ENCODE peak calls at places on chromosomes 6 and 20, in ten cellular contexts. One of them, this sample, is unnamed.

GRCh38 chr20:4441191-4441590 is 280.5 kb upstream of the PRND start:
- DNase-seq in DMS153: no peak
- DNase-seq in COR-L47: no peak
- DNase-seq in C1 segment of cervical spinal cord: no peak
- DNase-seq in aorta: no peak
- DNase-seq in astrocyte of the cerebellum: no peak
- DNase-seq in activated effector memory CD4-positive, alpha-beta T cell treated with anti-CD3 and anti-CD28 coated beads, Interleukin-2, amount 50 U/mL, for 16 hours: no peak
- DNase-seq in occipital lobe: no peak
- DNase-seq in activated naive CD8-positive, alpha-beta T cell treated with anti-CD3 and anti-CD28 coated beads for 36 hours: no peak
- DNase-seq in cardiac fibroblast: no peak
- DNase-seq in this sample: no peak

GRCh38 chr6:79673947-79674346 is 42.8 kb downstream of the SH3BGRL2 start:
- DNase-seq in COR-L47: no peak
- DNase-seq in occipital lobe: no peak
- DNase-seq in aorta: no peak
- DNase-seq in DMS153: no peak
- DNase-seq in activated naive CD8-positive, alpha-beta T cell treated with anti-CD3 and anti-CD28 coated beads for 36 hours: no peak
- DNase-seq in C1 segment of cervical spinal cord: no peak
- DNase-seq in astrocyte of the cerebellum: no peak
- DNase-seq in cardiac fibroblast: no peak
- DNase-seq in activated effector memory CD4-positive, alpha-beta T cell treated with anti-CD3 and anti-CD28 coated beads, Interleukin-2, amount 50 U/mL, for 16 hours: no peak
- DNase-seq in this sample: no peak

GRCh38 chr20:64150756-64151633 is 13.3 kb upstream of the MYT1 start:
- DNase-seq in COR-L47: no peak
- DNase-seq in cardiac fibroblast: no peak
- DNase-seq in astrocyte of the cerebellum: no peak
- DNase-seq in activated effector memory CD4-positive, alpha-beta T cell treated with anti-CD3 and anti-CD28 coated beads, Interleukin-2, amount 50 U/mL, for 16 hours: no peak
- DNase-seq in activated naive CD8-positive, alpha-beta T cell treated with anti-CD3 and anti-CD28 coated beads for 36 hours: no peak
- DNase-seq in C1 segment of cervical spinal cord: no peak
- DNase-seq in DMS153: no peak
- DNase-seq in aorta: peak; percentile 28
- DNase-seq in occipital lobe: no peak
- DNase-seq in this sample: no peak

GRCh38 chr6:132395015-132395597 is 6.2 kb downstream of the MOXD1 start:
- DNase-seq in aorta: no peak
- DNase-seq in activated naive CD8-positive, alpha-beta T cell treated with anti-CD3 and anti-CD28 coated beads for 36 hours: no peak
- DNase-seq in DMS153: no peak
- DNase-seq in COR-L47: no peak
- DNase-seq in C1 segment of cervical spinal cord: no peak
- DNase-seq in activated effector memory CD4-positive, alpha-beta T cell treated with anti-CD3 and anti-CD28 coated beads, Interleukin-2, amount 50 U/mL, for 16 hours: no peak
- DNase-seq in astrocyte of the cerebellum: no peak
- DNase-seq in occipital lobe: no peak
- DNase-seq in cardiac fibroblast: no peak
- DNase-seq in this sample: no peak

GRCh38 chr6:3403244-3404154 is 53.4 kb downstream of the SLC22A23 start:
- DNase-seq in activated effector memory CD4-positive, alpha-beta T cell treated with anti-CD3 and anti-CD28 coated beads, Interleukin-2, amount 50 U/mL, for 16 hours: no peak
- DNase-seq in aorta: no peak
- DNase-seq in DMS153: no peak
- DNase-seq in C1 segment of cervical spinal cord: no peak
- DNase-seq in astrocyte of the cerebellum: no peak
- DNase-seq in occipital lobe: no peak
- DNase-seq in activated naive CD8-positive, alpha-beta T cell treated with anti-CD3 and anti-CD28 coated beads for 36 hours: no peak
- DNase-seq in COR-L47: no peak
- DNase-seq in cardiac fibroblast: no peak
- DNase-seq in this sample: no peak

GRCh38 chr6:132190815-132191175 is 210.5 kb downstream of the MOXD1 start:
- DNase-seq in C1 segment of cervical spinal cord: no peak
- DNase-seq in activated naive CD8-positive, alpha-beta T cell treated with anti-CD3 and anti-CD28 coated beads for 36 hours: no peak
- DNase-seq in occipital lobe: no peak
- DNase-seq in activated effector memory CD4-positive, alpha-beta T cell treated with anti-CD3 and anti-CD28 coated beads, Interleukin-2, amount 50 U/mL, for 16 hours: no peak
- DNase-seq in astrocyte of the cerebellum: peak; percentile 79
- DNase-seq in cardiac fibroblast: peak; percentile 82
- DNase-seq in COR-L47: no peak
- DNase-seq in DMS153: no peak
- DNase-seq in aorta: no peak
- DNase-seq in this sample: no peak

GRCh38 chr6:73969982-73970960 is 274.3 kb downstream of the CD109 start:
- DNase-seq in C1 segment of cervical spinal cord: no peak
- DNase-seq in astrocyte of the cerebellum: peak; percentile 36
- DNase-seq in aorta: no peak
- DNase-seq in occipital lobe: no peak
- DNase-seq in COR-L47: no peak
- DNase-seq in DMS153: peak; percentile 63
- DNase-seq in activated naive CD8-positive, alpha-beta T cell treated with anti-CD3 and anti-CD28 coated beads for 36 hours: no peak
- DNase-seq in activated effector memory CD4-positive, alpha-beta T cell treated with anti-CD3 and anti-CD28 coated beads, Interleukin-2, amount 50 U/mL, for 16 hours: no peak
- DNase-seq in cardiac fibroblast: peak; percentile 73
- DNase-seq in this sample: peak; percentile 27

GRCh38 chr20:60632420-60633262 is 619.4 kb upstream of the CDH4 start:
- DNase-seq in cardiac fibroblast: no peak
- DNase-seq in activated effector memory CD4-positive, alpha-beta T cell treated with anti-CD3 and anti-CD28 coated beads, Interleukin-2, amount 50 U/mL, for 16 hours: no peak
- DNase-seq in COR-L47: no peak
- DNase-seq in astrocyte of the cerebellum: no peak
- DNase-seq in activated naive CD8-positive, alpha-beta T cell treated with anti-CD3 and anti-CD28 coated beads for 36 hours: no peak
- DNase-seq in aorta: no peak
- DNase-seq in occipital lobe: no peak
- DNase-seq in C1 segment of cervical spinal cord: no peak
- DNase-seq in DMS153: no peak
- DNase-seq in this sample: no peak

GRCh38 chr6:163620670-163621330 is 206.3 kb downstream of the QKI start:
- DNase-seq in astrocyte of the cerebellum: no peak
- DNase-seq in COR-L47: no peak
- DNase-seq in activated effector memory CD4-positive, alpha-beta T cell treated with anti-CD3 and anti-CD28 coated beads, Interleukin-2, amount 50 U/mL, for 16 hours: no peak
- DNase-seq in cardiac fibroblast: no peak
- DNase-seq in activated naive CD8-positive, alpha-beta T cell treated with anti-CD3 and anti-CD28 coated beads for 36 hours: no peak
- DNase-seq in aorta: no peak
- DNase-seq in DMS153: no peak
- DNase-seq in occipital lobe: no peak
- DNase-seq in C1 segment of cervical spinal cord: no peak
- DNase-seq in this sample: no peak

GRCh38 chr6:169831450-169832246 is 80.2 kb downstream of the ERMARD start:
- DNase-seq in activated effector memory CD4-positive, alpha-beta T cell treated with anti-CD3 and anti-CD28 coated beads, Interleukin-2, amount 50 U/mL, for 16 hours: peak; percentile 89
- DNase-seq in occipital lobe: peak; percentile 56
- DNase-seq in activated naive CD8-positive, alpha-beta T cell treated with anti-CD3 and anti-CD28 coated beads for 36 hours: peak; percentile 69
- DNase-seq in cardiac fibroblast: peak; percentile 73
- DNase-seq in C1 segment of cervical spinal cord: peak; percentile 26
- DNase-seq in DMS153: peak; percentile 65
- DNase-seq in astrocyte of the cerebellum: peak; percentile 18
- DNase-seq in aorta: peak; percentile 93
- DNase-seq in COR-L47: peak; percentile 30
- DNase-seq in this sample: peak; percentile 42

GRCh38 chr6:84441456-84441855 is 214.0 kb upstream of the CEP162 start:
- DNase-seq in COR-L47: no peak
- DNase-seq in activated effector memory CD4-positive, alpha-beta T cell treated with anti-CD3 and anti-CD28 coated beads, Interleukin-2, amount 50 U/mL, for 16 hours: no peak
- DNase-seq in occipital lobe: no peak
- DNase-seq in DMS153: no peak
- DNase-seq in astrocyte of the cerebellum: no peak
- DNase-seq in activated naive CD8-positive, alpha-beta T cell treated with anti-CD3 and anti-CD28 coated beads for 36 hours: no peak
- DNase-seq in cardiac fibroblast: no peak
- DNase-seq in C1 segment of cervical spinal cord: no peak
- DNase-seq in aorta: no peak
- DNase-seq in this sample: no peak

GRCh38 chr6:134846865-134847264 is 103.0 kb downstream of the ALDH8A1 start:
- DNase-seq in astrocyte of the cerebellum: no peak
- DNase-seq in C1 segment of cervical spinal cord: no peak
- DNase-seq in DMS153: no peak
- DNase-seq in COR-L47: no peak
- DNase-seq in aorta: no peak
- DNase-seq in activated effector memory CD4-positive, alpha-beta T cell treated with anti-CD3 and anti-CD28 coated beads, Interleukin-2, amount 50 U/mL, for 16 hours: no peak
- DNase-seq in occipital lobe: no peak
- DNase-seq in activated naive CD8-positive, alpha-beta T cell treated with anti-CD3 and anti-CD28 coated beads for 36 hours: no peak
- DNase-seq in cardiac fibroblast: no peak
- DNase-seq in this sample: no peak

GRCh38 chr6:54072708-54073313 is 38.4 kb upstream of the MLIP start:
- DNase-seq in astrocyte of the cerebellum: no peak
- DNase-seq in cardiac fibroblast: peak; percentile 33
- DNase-seq in occipital lobe: no peak
- DNase-seq in C1 segment of cervical spinal cord: no peak
- DNase-seq in DMS153: no peak
- DNase-seq in COR-L47: no peak
- DNase-seq in activated effector memory CD4-positive, alpha-beta T cell treated with anti-CD3 and anti-CD28 coated beads, Interleukin-2, amount 50 U/mL, for 16 hours: no peak
- DNase-seq in aorta: no peak
- DNase-seq in activated naive CD8-positive, alpha-beta T cell treated with anti-CD3 and anti-CD28 coated beads for 36 hours: no peak
- DNase-seq in this sample: no peak

GRCh38 chr20:41222703-41223102 is 85.4 kb downstream of the PLCG1 start:
- DNase-seq in activated effector memory CD4-positive, alpha-beta T cell treated with anti-CD3 and anti-CD28 coated beads, Interleukin-2, amount 50 U/mL, for 16 hours: no peak
- DNase-seq in aorta: no peak
- DNase-seq in cardiac fibroblast: peak; percentile 60
- DNase-seq in DMS153: no peak
- DNase-seq in occipital lobe: no peak
- DNase-seq in C1 segment of cervical spinal cord: no peak
- DNase-seq in astrocyte of the cerebellum: no peak
- DNase-seq in COR-L47: no peak
- DNase-seq in activated naive CD8-positive, alpha-beta T cell treated with anti-CD3 and anti-CD28 coated beads for 36 hours: no peak
- DNase-seq in this sample: no peak

GRCh38 chr6:170487707-170488329 is 65.3 kb downstream of the PSMB1 start:
- DNase-seq in activated naive CD8-positive, alpha-beta T cell treated with anti-CD3 and anti-CD28 coated beads for 36 hours: no peak
- DNase-seq in C1 segment of cervical spinal cord: no peak
- DNase-seq in astrocyte of the cerebellum: no peak
- DNase-seq in COR-L47: no peak
- DNase-seq in cardiac fibroblast: no peak
- DNase-seq in activated effector memory CD4-positive, alpha-beta T cell treated with anti-CD3 and anti-CD28 coated beads, Interleukin-2, amount 50 U/mL, for 16 hours: no peak
- DNase-seq in occipital lobe: no peak
- DNase-seq in aorta: no peak
- DNase-seq in DMS153: no peak
- DNase-seq in this sample: no peak

GRCh38 chr6:147826698-147827097 is 318.2 kb downstream of the SAMD5 start:
- DNase-seq in aorta: no peak
- DNase-seq in activated naive CD8-positive, alpha-beta T cell treated with anti-CD3 and anti-CD28 coated beads for 36 hours: no peak
- DNase-seq in C1 segment of cervical spinal cord: no peak
- DNase-seq in DMS153: no peak
- DNase-seq in astrocyte of the cerebellum: no peak
- DNase-seq in COR-L47: no peak
- DNase-seq in activated effector memory CD4-positive, alpha-beta T cell treated with anti-CD3 and anti-CD28 coated beads, Interleukin-2, amount 50 U/mL, for 16 hours: no peak
- DNase-seq in cardiac fibroblast: no peak
- DNase-seq in occipital lobe: no peak
- DNase-seq in this sample: no peak

GRCh38 chr20:50284811-50285375 is 94.3 kb downstream of the CEBPB start:
- DNase-seq in COR-L47: no peak
- DNase-seq in aorta: no peak
- DNase-seq in astrocyte of the cerebellum: no peak
- DNase-seq in activated effector memory CD4-positive, alpha-beta T cell treated with anti-CD3 and anti-CD28 coated beads, Interleukin-2, amount 50 U/mL, for 16 hours: no peak
- DNase-seq in occipital lobe: no peak
- DNase-seq in activated naive CD8-positive, alpha-beta T cell treated with anti-CD3 and anti-CD28 coated beads for 36 hours: no peak
- DNase-seq in DMS153: no peak
- DNase-seq in cardiac fibroblast: peak; percentile 35
- DNase-seq in C1 segment of cervical spinal cord: no peak
- DNase-seq in this sample: no peak

GRCh38 chr6:160974304-160974771 is 17.2 kb upstream of the MAP3K4 start:
- DNase-seq in cardiac fibroblast: peak; percentile 96
- DNase-seq in occipital lobe: no peak
- DNase-seq in C1 segment of cervical spinal cord: no peak
- DNase-seq in DMS153: no peak
- DNase-seq in COR-L47: no peak
- DNase-seq in activated effector memory CD4-positive, alpha-beta T cell treated with anti-CD3 and anti-CD28 coated beads, Interleukin-2, amount 50 U/mL, for 16 hours: no peak
- DNase-seq in astrocyte of the cerebellum: peak; percentile 49
- DNase-seq in aorta: peak; percentile 86
- DNase-seq in activated naive CD8-positive, alpha-beta T cell treated with anti-CD3 and anti-CD28 coated beads for 36 hours: no peak
- DNase-seq in this sample: peak; percentile 56

GRCh38 chr6:129120856-129121255 is 237.9 kb downstream of the LAMA2 start:
- DNase-seq in aorta: no peak
- DNase-seq in astrocyte of the cerebellum: peak; percentile 71
- DNase-seq in occipital lobe: no peak
- DNase-seq in activated naive CD8-positive, alpha-beta T cell treated with anti-CD3 and anti-CD28 coated beads for 36 hours: no peak
- DNase-seq in cardiac fibroblast: no peak
- DNase-seq in C1 segment of cervical spinal cord: no peak
- DNase-seq in activated effector memory CD4-positive, alpha-beta T cell treated with anti-CD3 and anti-CD28 coated beads, Interleukin-2, amount 50 U/mL, for 16 hours: no peak
- DNase-seq in COR-L47: no peak
- DNase-seq in DMS153: no peak
- DNase-seq in this sample: peak; percentile 39

GRCh38 chr20:25319241-25320034 is 71.2 kb downstream of the ABHD12 start:
- DNase-seq in activated naive CD8-positive, alpha-beta T cell treated with anti-CD3 and anti-CD28 coated beads for 36 hours: no peak
- DNase-seq in aorta: peak; percentile 42
- DNase-seq in DMS153: peak; percentile 76
- DNase-seq in cardiac fibroblast: no peak
- DNase-seq in occipital lobe: no peak
- DNase-seq in activated effector memory CD4-positive, alpha-beta T cell treated with anti-CD3 and anti-CD28 coated beads, Interleukin-2, amount 50 U/mL, for 16 hours: no peak
- DNase-seq in astrocyte of the cerebellum: no peak
- DNase-seq in C1 segment of cervical spinal cord: no peak
- DNase-seq in COR-L47: peak; percentile 66
- DNase-seq in this sample: no peak

GRCh38 chr6:35267446-35267845 is 7.9 kb downstream of the ZNF76 start:
- DNase-seq in cardiac fibroblast: no peak
- DNase-seq in DMS153: no peak
- DNase-seq in activated effector memory CD4-positive, alpha-beta T cell treated with anti-CD3 and anti-CD28 coated beads, Interleukin-2, amount 50 U/mL, for 16 hours: peak; percentile 44
- DNase-seq in astrocyte of the cerebellum: no peak
- DNase-seq in occipital lobe: no peak
- DNase-seq in C1 segment of cervical spinal cord: no peak
- DNase-seq in activated naive CD8-positive, alpha-beta T cell treated with anti-CD3 and anti-CD28 coated beads for 36 hours: no peak
- DNase-seq in COR-L47: no peak
- DNase-seq in aorta: no peak
- DNase-seq in this sample: no peak

GRCh38 chr6:135054238-135054574 is 416 bp downstream of the HBS1L start:
- DNase-seq in COR-L47: no peak
- DNase-seq in activated naive CD8-positive, alpha-beta T cell treated with anti-CD3 and anti-CD28 coated beads for 36 hours: no peak
- DNase-seq in C1 segment of cervical spinal cord: no peak
- DNase-seq in astrocyte of the cerebellum: no peak
- DNase-seq in cardiac fibroblast: no peak
- DNase-seq in activated effector memory CD4-positive, alpha-beta T cell treated with anti-CD3 and anti-CD28 coated beads, Interleukin-2, amount 50 U/mL, for 16 hours: no peak
- DNase-seq in DMS153: no peak
- DNase-seq in aorta: no peak
- DNase-seq in occipital lobe: no peak
- DNase-seq in this sample: no peak

GRCh38 chr20:43972692-43973091 is 58.0 kb downstream of the TOX2 start:
- DNase-seq in activated naive CD8-positive, alpha-beta T cell treated with anti-CD3 and anti-CD28 coated beads for 36 hours: no peak
- DNase-seq in activated effector memory CD4-positive, alpha-beta T cell treated with anti-CD3 and anti-CD28 coated beads, Interleukin-2, amount 50 U/mL, for 16 hours: peak; percentile 24
- DNase-seq in occipital lobe: no peak
- DNase-seq in aorta: peak; percentile 54
- DNase-seq in astrocyte of the cerebellum: no peak
- DNase-seq in DMS153: no peak
- DNase-seq in C1 segment of cervical spinal cord: no peak
- DNase-seq in cardiac fibroblast: no peak
- DNase-seq in COR-L47: no peak
- DNase-seq in this sample: no peak

GRCh38 chr20:23138226-23138625 is 52.1 kb upstream of the CD93 start:
- DNase-seq in C1 segment of cervical spinal cord: no peak
- DNase-seq in DMS153: no peak
- DNase-seq in COR-L47: no peak
- DNase-seq in cardiac fibroblast: no peak
- DNase-seq in aorta: no peak
- DNase-seq in activated effector memory CD4-positive, alpha-beta T cell treated with anti-CD3 and anti-CD28 coated beads, Interleukin-2, amount 50 U/mL, for 16 hours: no peak
- DNase-seq in occipital lobe: no peak
- DNase-seq in astrocyte of the cerebellum: no peak
- DNase-seq in activated naive CD8-positive, alpha-beta T cell treated with anti-CD3 and anti-CD28 coated beads for 36 hours: no peak
- DNase-seq in this sample: no peak

GRCh38 chr6:99522531-99522930 is 7.3 kb upstream of the USP45 start:
- DNase-seq in activated naive CD8-positive, alpha-beta T cell treated with anti-CD3 and anti-CD28 coated beads for 36 hours: no peak
- DNase-seq in COR-L47: no peak
- DNase-seq in astrocyte of the cerebellum: no peak
- DNase-seq in C1 segment of cervical spinal cord: no peak
- DNase-seq in aorta: no peak
- DNase-seq in activated effector memory CD4-positive, alpha-beta T cell treated with anti-CD3 and anti-CD28 coated beads, Interleukin-2, amount 50 U/mL, for 16 hours: no peak
- DNase-seq in DMS153: no peak
- DNase-seq in occipital lobe: no peak
- DNase-seq in cardiac fibroblast: peak; percentile 57
- DNase-seq in this sample: no peak

GRCh38 chr20:50095476-50096078 is 17.4 kb downstream of the UBE2V1 start:
- DNase-seq in DMS153: no peak
- DNase-seq in astrocyte of the cerebellum: no peak
- DNase-seq in occipital lobe: no peak
- DNase-seq in COR-L47: no peak
- DNase-seq in activated effector memory CD4-positive, alpha-beta T cell treated with anti-CD3 and anti-CD28 coated beads, Interleukin-2, amount 50 U/mL, for 16 hours: no peak
- DNase-seq in C1 segment of cervical spinal cord: no peak
- DNase-seq in cardiac fibroblast: no peak
- DNase-seq in activated naive CD8-positive, alpha-beta T cell treated with anti-CD3 and anti-CD28 coated beads for 36 hours: no peak
- DNase-seq in aorta: no peak
- DNase-seq in this sample: no peak

GRCh38 chr20:20498081-20498861 is 130.4 kb downstream of the INSM1 start:
- DNase-seq in activated effector memory CD4-positive, alpha-beta T cell treated with anti-CD3 and anti-CD28 coated beads, Interleukin-2, amount 50 U/mL, for 16 hours: no peak
- DNase-seq in activated naive CD8-positive, alpha-beta T cell treated with anti-CD3 and anti-CD28 coated beads for 36 hours: no peak
- DNase-seq in occipital lobe: peak; percentile 8
- DNase-seq in DMS153: peak; percentile 25
- DNase-seq in astrocyte of the cerebellum: peak; percentile 8
- DNase-seq in cardiac fibroblast: no peak
- DNase-seq in COR-L47: peak; percentile 7
- DNase-seq in aorta: no peak
- DNase-seq in C1 segment of cervical spinal cord: peak; percentile 14
- DNase-seq in this sample: no peak

GRCh38 chr6:34540841-34541240 is 15.3 kb downstream of the SPDEF start:
- DNase-seq in activated effector memory CD4-positive, alpha-beta T cell treated with anti-CD3 and anti-CD28 coated beads, Interleukin-2, amount 50 U/mL, for 16 hours: no peak
- DNase-seq in C1 segment of cervical spinal cord: no peak
- DNase-seq in aorta: no peak
- DNase-seq in astrocyte of the cerebellum: no peak
- DNase-seq in DMS153: no peak
- DNase-seq in cardiac fibroblast: no peak
- DNase-seq in occipital lobe: no peak
- DNase-seq in COR-L47: no peak
- DNase-seq in activated naive CD8-positive, alpha-beta T cell treated with anti-CD3 and anti-CD28 coated beads for 36 hours: no peak
- DNase-seq in this sample: no peak